ENCODE peak calls at places on chromosomes 5 and 9, in ten cellular contexts. M, N, A, P, R, D, H, Y, V and S are unnamed samples.

GRCh38 chr5:84383816-84384603 is 670 bp downstream of the EDIL3 start:
- DNase-seq in A (peak), Y (no peak), H (no peak), D (peak), M (no peak), V (peak), N (no peak), R (no peak), P (peak), S (peak)

GRCh38 chr9:95171596-95171995 is 145.9 kb downstream of the FANCC start:
- DNase-seq in V (no peak), R (no peak), P (no peak), H (no peak), Y (no peak), N (no peak), A (no peak), D (no peak), M (no peak), S (no peak)

GRCh38 chr9:95063300-95063699 is 254.2 kb downstream of the FANCC start:
- DNase-seq in M (no peak), Y (no peak), N (no peak), R (no peak), V (no peak), H (no peak), A (no peak), D (no peak), P (no peak), S (no peak)

GRCh38 chr9:73219985-73220626 is 68.4 kb downstream of the ANXA1 start:
- DNase-seq in H (no peak), D (no peak), P (peak), R (no peak), V (peak), Y (no peak), N (no peak), A (peak), M (no peak), S (no peak)

GRCh38 chr5:34497031-34497808 is 158.9 kb upstream of the RAI14 start:
- DNase-seq in D (no peak), A (no peak), P (no peak), N (no peak), M (no peak), Y (no peak), R (no peak), V (peak), H (no peak), S (peak)

GRCh38 chr5:40754381-40755092 is 1.2 kb downstream of the TTC33 start:
- DNase-seq in A (peak), H (no peak), D (no peak), Y (no peak), M (no peak), N (no peak), V (no peak), P (peak), R (peak), S (no peak)

GRCh38 chr9:20805766-20806165 is 121.7 kb downstream of the FOCAD start:
- DNase-seq in N (no peak), A (no peak), H (no peak), M (no peak), P (no peak), Y (no peak), V (no peak), D (no peak), R (no peak), S (no peak)

GRCh38 chr9:21415492-21416267 is 6.8 kb downstream of the IFNA8 start:
- DNase-seq in R (no peak), Y (no peak), H (no peak), V (no peak), P (no peak), N (no peak), A (no peak), D (no peak), M (no peak), S (no peak)

GRCh38 chr5:60958712-60959111 is 13.7 kb downstream of the NDUFAF2 start:
- DNase-seq in N (no peak), R (no peak), P (no peak), V (no peak), Y (no peak), A (no peak), D (no peak), H (no peak), M (no peak), S (no peak)

GRCh38 chr5:134527961-134528424 is 2.5 kb downstream of the JADE2 start:
- DNase-seq in N (no peak), D (no peak), R (no peak), M (no peak), Y (no peak), H (no peak), P (no peak), V (peak), A (no peak), S (peak)

GRCh38 chr9:91207889-91208651 is 153.6 kb downstream of the AUH start:
- DNase-seq in P (peak), R (peak), D (no peak), Y (no peak), A (no peak), H (no peak), M (no peak), N (peak), V (peak), S (peak)

GRCh38 chr9:19481471-19481870 is 72.7 kb downstream of the ACER2 start:
- DNase-seq in A (no peak), N (no peak), Y (no peak), D (no peak), R (no peak), V (no peak), M (no peak), P (no peak), H (no peak), S (no peak)

GRCh38 chr5:58088941-58089340 is 370.9 kb downstream of the PLK2 start:
- DNase-seq in M (no peak), V (no peak), N (no peak), A (no peak), P (peak), R (no peak), H (no peak), D (no peak), Y (no peak), S (no peak)

GRCh38 chr5:54836959-54837534 is 148.3 kb downstream of the ESM1 start:
- DNase-seq in V (no peak), H (no peak), M (no peak), P (no peak), Y (no peak), A (peak), N (no peak), R (no peak), D (no peak), S (no peak)

GRCh38 chr5:10400834-10401233 is 40.8 kb upstream of the ROPN1L start:
- DNase-seq in M (no peak), P (peak), R (no peak), Y (no peak), V (no peak), A (no peak), H (no peak), D (no peak), N (no peak), S (no peak)

GRCh38 chr5:37721447-37721871 is 118.4 kb downstream of the GDNF start:
- DNase-seq in N (no peak), V (no peak), R (peak), M (no peak), Y (no peak), A (peak), P (no peak), D (no peak), H (no peak), S (no peak)

GRCh38 chr9:76912631-76913275 is 6.8 kb upstream of the PRUNE2 start:
- DNase-seq in P (peak), Y (no peak), M (no peak), A (peak), D (no peak), V (no peak), N (no peak), R (peak), H (no peak), S (no peak)

GRCh38 chr9:113673726-113674125 is 202.4 kb upstream of the ZNF618 start:
- DNase-seq in Y (no peak), V (no peak), H (no peak), P (no peak), D (no peak), R (no peak), A (no peak), N (no peak), M (no peak), S (no peak)

GRCh38 chr9:35563791-35564197 is 41.3 kb upstream of the TESK1 start:
- DNase-seq in M (no peak), R (no peak), V (peak), P (no peak), A (no peak), N (peak), D (no peak), Y (no peak), H (peak), S (peak)

GRCh38 chr9:109745335-109746283 is 34.4 kb upstream of the PALM2AKAP2 start:
- DNase-seq in R (no peak), V (peak), M (no peak), N (no peak), D (no peak), Y (peak), H (peak), P (peak), A (no peak), S (no peak)

GRCh38 chr5:159752622-159753275 is 163.5 kb upstream of the ADRA1B start:
- DNase-seq in A (peak), M (no peak), R (no peak), D (no peak), P (no peak), Y (no peak), V (no peak), H (no peak), N (no peak), S (no peak)
- H3K4me3 ChIP-seq in A (no peak), M (no peak), R (no peak), D (no peak), P (no peak), Y (no peak), V (no peak), H (no peak), N (no peak), S (no peak)

GRCh38 chr5:7394889-7395431 is 978 bp upstream of the ADCY2 start:
- DNase-seq in M (no peak), H (no peak), D (no peak), A (no peak), P (no peak), R (no peak), Y (no peak), V (no peak), N (no peak), S (no peak)

GRCh38 chr5:7396169-7397004 is 449 bp downstream of the ADCY2 start:
- DNase-seq in N (no peak), P (peak), H (no peak), R (no peak), D (peak), M (no peak), A (no peak), Y (no peak), V (no peak), S (no peak)

GRCh38 chr5:7397005-7397546 is 1.1 kb downstream of the ADCY2 start:
- DNase-seq in N (no peak), V (no peak), Y (no peak), H (no peak), A (no peak), M (no peak), P (no peak), D (no peak), R (no peak), S (no peak)

GRCh38 chr5:7393921-7394799 is 1.8 kb upstream of the ADCY2 start:
- DNase-seq in Y (no peak), D (no peak), P (no peak), R (no peak), A (no peak), N (no peak), V (no peak), H (no peak), M (no peak), S (no peak)

GRCh38 chr5:7395432-7396168 is at the start of gene ADCY2:
- DNase-seq in P (no peak), A (no peak), N (no peak), H (no peak), V (no peak), D (no peak), Y (no peak), M (no peak), R (no peak), S (no peak)
- H3K4me3 ChIP-seq in P (no peak), A (no peak), N (no peak), H (peak), V (no peak), D (peak), Y (no peak), M (peak), R (no peak), S (peak)

GRCh38 chr9:81894891-81895290 is 33.3 kb upstream of the SPATA31D4 start:
- DNase-seq in H (no peak), R (no peak), N (no peak), A (no peak), P (peak), D (no peak), V (no peak), M (no peak), Y (no peak), S (no peak)

GRCh38 chr9:81893929-81894328 is 34.3 kb upstream of the SPATA31D4 start:
- DNase-seq in A (no peak), Y (no peak), M (no peak), H (no peak), D (no peak), N (no peak), R (no peak), P (no peak), V (no peak), S (no peak)

GRCh38 chr9:81896067-81896466 is 32.2 kb upstream of the SPATA31D4 start:
- DNase-seq in N (no peak), Y (no peak), V (no peak), R (no peak), A (no peak), P (no peak), H (no peak), M (no peak), D (no peak), S (no peak)

GRCh38 chr9:81890104-81890503 is 38.1 kb upstream of the SPATA31D4 start:
- DNase-seq in V (no peak), M (no peak), P (no peak), D (no peak), Y (no peak), R (no peak), N (no peak), H (no peak), A (no peak), S (no peak)

GRCh38 chr9:81892440-81892839 is 35.8 kb upstream of the SPATA31D4 start:
- DNase-seq in V (no peak), P (no peak), H (no peak), N (no peak), D (no peak), A (no peak), Y (no peak), M (no peak), R (no peak), S (no peak)
- H3K4me3 ChIP-seq in V (no peak), P (no peak), H (no peak), N (no peak), D (no peak), A (no peak), Y (no peak), M (no peak), R (no peak), S (no peak)

GRCh38 chr9:138062196-138062595 is 184.6 kb downstream of the CACNA1B start:
- DNase-seq in D (peak), Y (no peak), H (no peak), M (no peak), P (no peak), N (no peak), R (no peak), V (no peak), A (no peak), S (peak)
- H3K4me3 ChIP-seq in D (no peak), Y (no peak), H (no peak), M (no peak), P (no peak), N (no peak), R (no peak), V (no peak), A (no peak), S (no peak)

DNA sequence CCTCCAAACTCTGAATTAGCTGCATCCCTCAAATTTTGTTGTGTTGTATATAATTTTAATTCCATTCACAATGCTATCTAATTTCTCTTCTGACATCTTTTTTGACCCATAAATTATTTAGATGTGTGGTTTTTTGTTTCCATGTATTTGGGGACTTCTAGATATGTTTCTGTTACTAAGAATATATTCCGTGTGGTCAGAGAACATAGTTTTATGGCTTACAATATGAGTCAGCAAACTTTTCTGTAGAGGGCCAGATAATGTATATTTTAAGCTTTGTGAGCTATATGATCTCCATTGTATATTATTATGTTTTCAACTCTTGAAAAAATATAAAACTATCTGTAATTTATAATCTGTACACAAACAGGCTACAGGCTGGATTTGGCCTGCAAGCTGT is 33.4 kb downstream of the MVB12B start:
- DNase-seq in D (no peak), A (no peak), M (no peak), H (no peak), Y (no peak), N (no peak), R (no peak), V (no peak), P (no peak), S (no peak)
- H3K4me3 ChIP-seq in D (no peak), A (no peak), M (no peak), H (no peak), Y (no peak), N (no peak), R (no peak), V (no peak), P (no peak), S (no peak)